ENCODE peak calls at places on chromosomes 12 and 14, in eight cellular contexts. One of them, this sample, is unnamed.
A peak's percentile ranks its signal among the peaks of the same experiment; 100 is the strongest.

GRCh38 chr12:94139816-94140215 is 8.6 kb upstream of the PLXNC1 start:
- DNase-seq in A549: no peak
- DNase-seq in LoVo: no peak
- DNase-seq in AML-193: no peak
- DNase-seq in T-helper 9 cell: no peak
- DNase-seq in HS-5: no peak
- DNase-seq in cardiac fibroblast: no peak
- DNase-seq in T-helper 2 cell: no peak
- DNase-seq in this sample: no peak

GRCh38 chr14:86787782-86788181 is 1205.2 kb downstream of the GALC start:
- DNase-seq in A549: no peak
- DNase-seq in LoVo: no peak
- DNase-seq in AML-193: no peak
- DNase-seq in T-helper 9 cell: no peak
- DNase-seq in HS-5: no peak
- DNase-seq in cardiac fibroblast: peak; percentile 59
- DNase-seq in T-helper 2 cell: no peak
- DNase-seq in this sample: no peak

GRCh38 chr12:29796823-29797263 is 13.1 kb upstream of the TMTC1 start:
- DNase-seq in A549: no peak
- DNase-seq in LoVo: no peak
- DNase-seq in AML-193: no peak
- DNase-seq in T-helper 9 cell: no peak
- DNase-seq in HS-5: peak; percentile 82
- DNase-seq in cardiac fibroblast: peak; percentile 91
- DNase-seq in T-helper 2 cell: no peak
- DNase-seq in this sample: no peak

GRCh38 chr14:72856530-72857264 is 37.2 kb downstream of the DPF3 start:
- DNase-seq in A549: no peak
- DNase-seq in LoVo: no peak
- DNase-seq in AML-193: no peak
- DNase-seq in T-helper 9 cell: no peak
- DNase-seq in HS-5: no peak
- DNase-seq in cardiac fibroblast: no peak
- DNase-seq in T-helper 2 cell: no peak
- DNase-seq in this sample: no peak

GRCh38 chr12:25783566-25783965 is 174.9 kb upstream of the RASSF8 start:
- DNase-seq in A549: no peak
- DNase-seq in LoVo: no peak
- DNase-seq in AML-193: no peak
- DNase-seq in T-helper 9 cell: no peak
- DNase-seq in HS-5: no peak
- DNase-seq in cardiac fibroblast: no peak
- DNase-seq in T-helper 2 cell: no peak
- DNase-seq in this sample: no peak

GRCh38 chr14:58426819-58427288 is 477 bp downstream of the TIMM9 start:
- DNase-seq in A549: peak; percentile 56
- DNase-seq in LoVo: peak; percentile 71
- DNase-seq in AML-193: peak; percentile 45
- DNase-seq in T-helper 9 cell: peak; percentile 32
- DNase-seq in HS-5: no peak
- DNase-seq in cardiac fibroblast: peak; percentile 80
- DNase-seq in T-helper 2 cell: peak; percentile 26
- DNase-seq in this sample: peak; percentile 85

GRCh38 chr14:22546722-22547071 is 42.3 kb downstream of the DAD1 start:
- DNase-seq in A549: no peak
- DNase-seq in LoVo: no peak
- DNase-seq in AML-193: no peak
- DNase-seq in T-helper 9 cell: no peak
- DNase-seq in HS-5: no peak
- DNase-seq in cardiac fibroblast: no peak
- DNase-seq in T-helper 2 cell: no peak
- DNase-seq in this sample: no peak

GRCh38 chr14:61355892-61356325 is 34.5 kb downstream of the PRKCH start:
- DNase-seq in A549: peak; percentile 34
- DNase-seq in LoVo: peak; percentile 82
- DNase-seq in AML-193: no peak
- DNase-seq in T-helper 9 cell: peak; percentile 30
- DNase-seq in HS-5: peak; percentile 68
- DNase-seq in cardiac fibroblast: peak; percentile 88
- DNase-seq in T-helper 2 cell: no peak
- DNase-seq in this sample: peak; percentile 88

GRCh38 chr12:52721838-52722470 is 18.6 kb upstream of the KRT77 start:
- DNase-seq in A549: no peak
- DNase-seq in LoVo: no peak
- DNase-seq in AML-193: no peak
- DNase-seq in T-helper 9 cell: no peak
- DNase-seq in HS-5: no peak
- DNase-seq in cardiac fibroblast: no peak
- DNase-seq in T-helper 2 cell: no peak
- DNase-seq in this sample: no peak

GRCh38 chr12:93419388-93420034 is 22.2 kb downstream of the UBE2N start:
- DNase-seq in A549: peak; percentile 58
- DNase-seq in LoVo: peak; percentile 75
- DNase-seq in AML-193: peak; percentile 74
- DNase-seq in T-helper 9 cell: no peak
- DNase-seq in HS-5: peak; percentile 22
- DNase-seq in cardiac fibroblast: peak; percentile 81
- DNase-seq in T-helper 2 cell: no peak
- DNase-seq in this sample: peak; percentile 65

GRCh38 chr14:69648480-69649414 is 37.4 kb downstream of the SUSD6 start:
- DNase-seq in A549: peak; percentile 29
- DNase-seq in LoVo: no peak
- DNase-seq in AML-193: no peak
- DNase-seq in T-helper 9 cell: no peak
- DNase-seq in HS-5: no peak
- DNase-seq in cardiac fibroblast: peak; percentile 63
- DNase-seq in T-helper 2 cell: no peak
- DNase-seq in this sample: no peak

GRCh38 chr12:131222271-131223139 is 268.8 kb downstream of the ADGRD1 start:
- DNase-seq in A549: no peak
- DNase-seq in LoVo: no peak
- DNase-seq in AML-193: no peak
- DNase-seq in T-helper 9 cell: no peak
- DNase-seq in HS-5: no peak
- DNase-seq in cardiac fibroblast: no peak
- DNase-seq in T-helper 2 cell: no peak
- DNase-seq in this sample: no peak

GRCh38 chr12:121288158-121288848 is 8.2 kb downstream of the CAMKK2 start:
- DNase-seq in A549: no peak
- DNase-seq in LoVo: no peak
- DNase-seq in AML-193: peak; percentile 56
- DNase-seq in T-helper 9 cell: no peak
- DNase-seq in HS-5: no peak
- DNase-seq in cardiac fibroblast: no peak
- DNase-seq in T-helper 2 cell: no peak
- DNase-seq in this sample: no peak

GRCh38 chr12:95173392-95174251 is 43.6 kb downstream of the FGD6 start:
- DNase-seq in A549: peak; percentile 70
- DNase-seq in LoVo: no peak
- DNase-seq in AML-193: no peak
- DNase-seq in T-helper 9 cell: no peak
- DNase-seq in HS-5: no peak
- DNase-seq in cardiac fibroblast: peak; percentile 90
- DNase-seq in T-helper 2 cell: no peak
- DNase-seq in this sample: no peak

GRCh38 chr12:79275631-79276030 is 411.1 kb downstream of the SYT1 start:
- DNase-seq in A549: no peak
- DNase-seq in LoVo: no peak
- DNase-seq in AML-193: no peak
- DNase-seq in T-helper 9 cell: no peak
- DNase-seq in HS-5: no peak
- DNase-seq in cardiac fibroblast: no peak
- DNase-seq in T-helper 2 cell: no peak
- DNase-seq in this sample: no peak

GRCh38 chr12:124677552-124678356 is 110.3 kb upstream of the NCOR2 start:
- DNase-seq in A549: no peak
- DNase-seq in LoVo: no peak
- DNase-seq in AML-193: no peak
- DNase-seq in T-helper 9 cell: no peak
- DNase-seq in HS-5: no peak
- DNase-seq in cardiac fibroblast: no peak
- DNase-seq in T-helper 2 cell: no peak
- DNase-seq in this sample: no peak

GRCh38 chr12:131853832-131854797 is 25.9 kb downstream of the MMP17 start:
- DNase-seq in A549: no peak
- DNase-seq in LoVo: no peak
- DNase-seq in AML-193: no peak
- DNase-seq in T-helper 9 cell: no peak
- DNase-seq in HS-5: no peak
- DNase-seq in cardiac fibroblast: no peak
- DNase-seq in T-helper 2 cell: no peak
- DNase-seq in this sample: no peak

GRCh38 chr12:3922033-3922432 is 48.8 kb upstream of the PARP11 start:
- DNase-seq in A549: no peak
- DNase-seq in LoVo: no peak
- DNase-seq in AML-193: no peak
- DNase-seq in T-helper 9 cell: no peak
- DNase-seq in HS-5: no peak
- DNase-seq in cardiac fibroblast: no peak
- DNase-seq in T-helper 2 cell: no peak
- DNase-seq in this sample: no peak

This sample was measured in SW 1271.